ENCODE peak calls at places on chromosomes 7 and 10, in ten cellular contexts. One of them, this sample, is unnamed.
A peak's percentile ranks its signal among the peaks of the same experiment; 100 is the strongest.

GRCh38 chr10:131822694-131823245 is 78.0 kb upstream of the PPP2R2D start:
- DNase-seq in CD8-positive, alpha-beta T cell: no peak
- DNase-seq in IMR-90: no peak
- DNase-seq in RWPE1: no peak
- DNase-seq in natural killer cell: peak; percentile 8
- DNase-seq in foreskin keratinocyte: no peak
- DNase-seq in thyroid gland: no peak
- DNase-seq in left lung: peak; percentile 50
- DNase-seq in upper lobe of right lung: peak; percentile 46
- DNase-seq in thoracic aorta: no peak
- DNase-seq in this sample: no peak

GRCh38 chr10:14131261-14131960 is 199.3 kb downstream of the FRMD4A start:
- DNase-seq in natural killer cell: no peak
- DNase-seq in CD8-positive, alpha-beta T cell: no peak
- DNase-seq in thyroid gland: no peak
- DNase-seq in left lung: no peak
- DNase-seq in IMR-90: no peak
- DNase-seq in upper lobe of right lung: no peak
- DNase-seq in RWPE1: no peak
- DNase-seq in foreskin keratinocyte: no peak
- DNase-seq in thoracic aorta: no peak
- DNase-seq in this sample: no peak

GRCh38 chr7:28510022-28510367 is 97.7 kb downstream of the CREB5 start:
- DNase-seq in IMR-90: no peak
- DNase-seq in upper lobe of right lung: no peak
- DNase-seq in RWPE1: no peak
- DNase-seq in foreskin keratinocyte: no peak
- DNase-seq in CD8-positive, alpha-beta T cell: no peak
- DNase-seq in natural killer cell: no peak
- DNase-seq in thoracic aorta: no peak
- DNase-seq in left lung: no peak
- DNase-seq in thyroid gland: no peak
- DNase-seq in this sample: no peak

GRCh38 chr10:62560207-62560819 is 186.1 kb downstream of the ZNF365 start:
- DNase-seq in thoracic aorta: no peak
- DNase-seq in IMR-90: peak; percentile 79
- DNase-seq in upper lobe of right lung: no peak
- DNase-seq in left lung: no peak
- DNase-seq in natural killer cell: no peak
- DNase-seq in RWPE1: no peak
- DNase-seq in thyroid gland: no peak
- DNase-seq in CD8-positive, alpha-beta T cell: no peak
- DNase-seq in foreskin keratinocyte: peak; percentile 56
- DNase-seq in this sample: no peak

GRCh38 chr7:41584746-41585145 is 118.1 kb downstream of the INHBA start:
- DNase-seq in upper lobe of right lung: no peak
- DNase-seq in thoracic aorta: no peak
- DNase-seq in thyroid gland: no peak
- DNase-seq in IMR-90: peak; percentile 35
- DNase-seq in CD8-positive, alpha-beta T cell: no peak
- DNase-seq in RWPE1: no peak
- DNase-seq in left lung: no peak
- DNase-seq in natural killer cell: no peak
- DNase-seq in foreskin keratinocyte: peak; percentile 41
- DNase-seq in this sample: no peak

GRCh38 chr10:63767512-63767911 is 246.3 kb downstream of the REEP3 start:
- DNase-seq in thoracic aorta: no peak
- DNase-seq in left lung: no peak
- DNase-seq in RWPE1: peak; percentile 19
- DNase-seq in IMR-90: peak; percentile 29
- DNase-seq in upper lobe of right lung: no peak
- DNase-seq in foreskin keratinocyte: peak; percentile 8
- DNase-seq in thyroid gland: no peak
- DNase-seq in CD8-positive, alpha-beta T cell: no peak
- DNase-seq in natural killer cell: no peak
- DNase-seq in this sample: no peak

GRCh38 chr7:66687186-66687585 is 53.3 kb upstream of the RABGEF1 start:
- DNase-seq in RWPE1: no peak
- DNase-seq in IMR-90: no peak
- DNase-seq in natural killer cell: no peak
- DNase-seq in upper lobe of right lung: no peak
- DNase-seq in CD8-positive, alpha-beta T cell: no peak
- DNase-seq in thyroid gland: no peak
- DNase-seq in left lung: no peak
- DNase-seq in thoracic aorta: no peak
- DNase-seq in foreskin keratinocyte: no peak
- DNase-seq in this sample: no peak

GRCh38 chr7:226281-226882 is 34.0 kb downstream of the FAM20C start:
- DNase-seq in CD8-positive, alpha-beta T cell: no peak
- DNase-seq in natural killer cell: no peak
- DNase-seq in RWPE1: peak; percentile 79
- DNase-seq in left lung: no peak
- DNase-seq in foreskin keratinocyte: peak; percentile 35
- DNase-seq in thyroid gland: no peak
- DNase-seq in upper lobe of right lung: no peak
- DNase-seq in IMR-90: peak; percentile 72
- DNase-seq in thoracic aorta: no peak
- DNase-seq in this sample: no peak

GRCh38 chr10:82440775-82441174 is 565.8 kb downstream of the NRG3 start:
- DNase-seq in IMR-90: no peak
- DNase-seq in left lung: no peak
- DNase-seq in CD8-positive, alpha-beta T cell: no peak
- DNase-seq in RWPE1: no peak
- DNase-seq in upper lobe of right lung: no peak
- DNase-seq in thyroid gland: no peak
- DNase-seq in foreskin keratinocyte: no peak
- DNase-seq in natural killer cell: no peak
- DNase-seq in thoracic aorta: no peak
- DNase-seq in this sample: no peak

GRCh38 chr10:14834588-14834987 is 3.2 kb downstream of the CDNF start:
- DNase-seq in upper lobe of right lung: no peak
- DNase-seq in thyroid gland: no peak
- DNase-seq in thoracic aorta: no peak
- DNase-seq in IMR-90: no peak
- DNase-seq in foreskin keratinocyte: no peak
- DNase-seq in left lung: no peak
- DNase-seq in RWPE1: no peak
- DNase-seq in CD8-positive, alpha-beta T cell: no peak
- DNase-seq in natural killer cell: no peak
- DNase-seq in this sample: no peak

GRCh38 chr7:4792537-4793126 is 17.2 kb downstream of the AP5Z1 start:
- DNase-seq in left lung: peak; percentile 77
- DNase-seq in upper lobe of right lung: no peak
- DNase-seq in thoracic aorta: no peak
- DNase-seq in natural killer cell: no peak
- DNase-seq in foreskin keratinocyte: no peak
- DNase-seq in IMR-90: no peak
- DNase-seq in thyroid gland: peak; percentile 31
- DNase-seq in RWPE1: no peak
- DNase-seq in CD8-positive, alpha-beta T cell: no peak
- DNase-seq in this sample: no peak

GRCh38 chr7:94064541-94065191 is 60.5 kb upstream of the BET1 start:
- DNase-seq in upper lobe of right lung: no peak
- DNase-seq in left lung: no peak
- DNase-seq in IMR-90: peak; percentile 54
- DNase-seq in natural killer cell: no peak
- DNase-seq in RWPE1: no peak
- DNase-seq in thoracic aorta: no peak
- DNase-seq in thyroid gland: no peak
- DNase-seq in foreskin keratinocyte: no peak
- DNase-seq in CD8-positive, alpha-beta T cell: no peak
- DNase-seq in this sample: no peak

GRCh38 chr10:75197906-75198305 is 12.7 kb upstream of the VDAC2 start:
- DNase-seq in natural killer cell: no peak
- DNase-seq in foreskin keratinocyte: no peak
- DNase-seq in upper lobe of right lung: no peak
- DNase-seq in thoracic aorta: no peak
- DNase-seq in thyroid gland: no peak
- DNase-seq in left lung: no peak
- DNase-seq in IMR-90: no peak
- DNase-seq in RWPE1: no peak
- DNase-seq in CD8-positive, alpha-beta T cell: no peak
- DNase-seq in this sample: no peak

GRCh38 chr7:48249162-48249561 is 77.9 kb downstream of the ABCA13 start:
- DNase-seq in foreskin keratinocyte: no peak
- DNase-seq in natural killer cell: no peak
- DNase-seq in upper lobe of right lung: no peak
- DNase-seq in thyroid gland: no peak
- DNase-seq in IMR-90: no peak
- DNase-seq in RWPE1: no peak
- DNase-seq in left lung: no peak
- DNase-seq in thoracic aorta: no peak
- DNase-seq in CD8-positive, alpha-beta T cell: no peak
- DNase-seq in this sample: no peak

GRCh38 chr7:81430150-81430549 is 339.7 kb downstream of the HGF start:
- DNase-seq in upper lobe of right lung: no peak
- DNase-seq in CD8-positive, alpha-beta T cell: no peak
- DNase-seq in thyroid gland: no peak
- DNase-seq in IMR-90: no peak
- DNase-seq in foreskin keratinocyte: no peak
- DNase-seq in natural killer cell: no peak
- DNase-seq in left lung: no peak
- DNase-seq in thoracic aorta: no peak
- DNase-seq in RWPE1: no peak
- DNase-seq in this sample: no peak

DNA sequence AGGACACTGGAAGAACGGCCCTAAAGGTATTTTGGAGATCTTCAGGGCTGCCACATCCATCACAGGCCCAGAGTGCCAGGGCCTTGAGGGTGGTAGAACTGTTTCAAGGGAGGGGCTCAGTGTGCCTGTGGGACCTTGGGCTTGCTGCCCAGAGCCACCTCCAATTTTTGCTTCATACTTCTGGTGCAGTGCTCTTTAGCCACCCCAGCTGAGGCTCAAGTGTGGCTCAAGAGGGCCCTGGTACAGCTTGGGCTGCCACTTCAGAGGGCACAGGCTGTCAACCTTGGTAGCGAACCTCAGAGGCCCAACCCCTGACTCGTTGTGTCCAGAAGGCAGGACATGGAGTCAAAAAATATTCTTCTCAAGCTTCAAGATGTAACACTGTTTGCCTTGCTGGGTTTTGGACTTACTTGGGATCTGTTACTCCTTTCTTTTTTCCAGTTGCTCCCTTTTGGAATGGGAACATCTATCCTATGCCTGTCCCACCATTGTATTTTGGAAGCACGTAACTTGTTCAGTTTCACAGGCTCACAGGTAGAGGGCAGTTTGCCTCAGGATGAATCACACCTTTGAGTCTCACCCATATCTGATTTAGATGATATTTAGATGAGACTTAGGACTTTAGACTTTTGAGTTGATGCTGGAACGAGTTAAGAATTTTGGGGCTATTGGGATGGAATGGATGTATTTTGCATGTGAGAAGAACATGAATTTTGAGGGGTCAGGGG is 224.8 kb downstream of the RPS24 start:
- DNase-seq in upper lobe of right lung: peak; percentile 85
- DNase-seq in left lung: no peak
- DNase-seq in foreskin keratinocyte: no peak
- DNase-seq in natural killer cell: no peak
- DNase-seq in thyroid gland: peak; percentile 98
- DNase-seq in thoracic aorta: no peak
- DNase-seq in CD8-positive, alpha-beta T cell: no peak
- DNase-seq in RWPE1: no peak
- DNase-seq in IMR-90: no peak
- DNase-seq in this sample: no peak
- TF ChIP-seq CTCF in upper lobe of right lung: peak; percentile 10
- TF ChIP-seq CTCF in left lung: no peak
- TF ChIP-seq CTCF in foreskin keratinocyte: peak; percentile 47
- TF ChIP-seq CTCF in natural killer cell: no peak
- TF ChIP-seq CTCF in thyroid gland: no peak
- TF ChIP-seq CTCF in thoracic aorta: no peak
- TF ChIP-seq CTCF in CD8-positive, alpha-beta T cell: no peak
- TF ChIP-seq CTCF in RWPE1: no peak
- TF ChIP-seq CTCF in IMR-90: no peak
- TF ChIP-seq CTCF in this sample: no peak

GRCh38 chr10:18261063-18261462 is 120.8 kb downstream of the CACNB2 start:
- DNase-seq in CD8-positive, alpha-beta T cell: no peak
- DNase-seq in RWPE1: no peak
- DNase-seq in upper lobe of right lung: no peak
- DNase-seq in IMR-90: no peak
- DNase-seq in thyroid gland: no peak
- DNase-seq in foreskin keratinocyte: no peak
- DNase-seq in thoracic aorta: no peak
- DNase-seq in natural killer cell: no peak
- DNase-seq in left lung: no peak
- DNase-seq in this sample: no peak
- TF ChIP-seq CTCF in CD8-positive, alpha-beta T cell: no peak
- TF ChIP-seq CTCF in RWPE1: no peak
- TF ChIP-seq CTCF in upper lobe of right lung: no peak
- TF ChIP-seq CTCF in IMR-90: no peak
- TF ChIP-seq CTCF in thyroid gland: no peak
- TF ChIP-seq CTCF in foreskin keratinocyte: no peak
- TF ChIP-seq CTCF in thoracic aorta: no peak
- TF ChIP-seq CTCF in natural killer cell: no peak
- TF ChIP-seq CTCF in left lung: no peak
- TF ChIP-seq CTCF in this sample: no peak

DNA sequence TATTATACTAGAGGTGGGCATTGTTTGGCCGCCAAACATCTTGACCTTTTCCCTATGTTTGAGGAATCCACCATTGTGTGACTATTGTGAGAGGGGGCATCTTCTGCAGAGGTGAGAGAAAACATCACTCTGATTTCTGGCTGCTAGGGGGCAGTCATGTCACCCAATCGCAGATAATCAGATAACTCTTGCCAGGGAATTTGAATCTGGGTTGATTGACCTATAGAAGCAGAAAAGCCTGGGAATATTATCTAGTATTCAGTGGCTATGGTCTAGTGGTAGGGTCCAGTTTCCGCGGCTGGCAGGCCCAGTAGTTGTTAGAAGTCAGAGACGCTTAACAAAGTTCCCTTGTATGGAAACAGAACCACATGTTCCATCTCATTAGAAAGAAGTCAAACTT is 808.5 kb downstream of the PHTF2 start:
- DNase-seq in thoracic aorta: no peak
- DNase-seq in IMR-90: no peak
- DNase-seq in left lung: no peak
- DNase-seq in upper lobe of right lung: no peak
- DNase-seq in CD8-positive, alpha-beta T cell: no peak
- DNase-seq in natural killer cell: no peak
- DNase-seq in foreskin keratinocyte: no peak
- DNase-seq in thyroid gland: no peak
- DNase-seq in RWPE1: no peak
- DNase-seq in this sample: no peak
- TF ChIP-seq CTCF in thoracic aorta: no peak
- TF ChIP-seq CTCF in IMR-90: no peak
- TF ChIP-seq CTCF in left lung: no peak
- TF ChIP-seq CTCF in upper lobe of right lung: no peak
- TF ChIP-seq CTCF in CD8-positive, alpha-beta T cell: no peak
- TF ChIP-seq CTCF in natural killer cell: no peak
- TF ChIP-seq CTCF in foreskin keratinocyte: peak; percentile 32
- TF ChIP-seq CTCF in thyroid gland: no peak
- TF ChIP-seq CTCF in RWPE1: no peak
- TF ChIP-seq CTCF in this sample: no peak

DNA sequence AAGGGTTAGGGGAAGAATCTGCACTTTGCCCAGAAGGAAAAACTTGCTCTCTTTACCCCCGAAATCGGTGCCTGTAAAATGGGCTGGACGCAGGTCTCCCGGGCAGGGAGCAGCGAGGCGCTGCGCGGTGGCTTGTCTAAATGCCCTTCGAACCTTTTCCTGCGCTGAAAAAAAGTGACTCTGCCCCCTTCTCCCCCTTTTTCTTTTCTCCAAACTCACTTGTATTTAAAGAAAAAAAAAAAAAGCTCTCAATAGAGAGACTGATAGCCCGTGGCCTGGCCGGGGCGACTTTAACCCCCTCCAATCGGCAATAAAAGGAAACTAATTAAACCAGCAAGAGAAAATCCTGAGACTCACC is 286 bp downstream of the SP8 start:
- DNase-seq in natural killer cell: no peak
- DNase-seq in foreskin keratinocyte: no peak
- DNase-seq in left lung: peak; percentile 54
- DNase-seq in RWPE1: no peak
- DNase-seq in thoracic aorta: no peak
- DNase-seq in thyroid gland: no peak
- DNase-seq in IMR-90: no peak
- DNase-seq in upper lobe of right lung: no peak
- DNase-seq in CD8-positive, alpha-beta T cell: no peak
- DNase-seq in this sample: no peak
- TF ChIP-seq CTCF in natural killer cell: no peak
- TF ChIP-seq CTCF in foreskin keratinocyte: no peak
- TF ChIP-seq CTCF in left lung: no peak
- TF ChIP-seq CTCF in RWPE1: no peak
- TF ChIP-seq CTCF in thoracic aorta: no peak
- TF ChIP-seq CTCF in thyroid gland: no peak
- TF ChIP-seq CTCF in IMR-90: no peak
- TF ChIP-seq CTCF in upper lobe of right lung: no peak
- TF ChIP-seq CTCF in CD8-positive, alpha-beta T cell: no peak
- TF ChIP-seq CTCF in this sample: no peak